ENCODE peak calls at places on chromosomes 11 and 22, in five cellular contexts. One of them, this sample, is unnamed.

GRCh38 chr11:65719887-65720236 is 736 bp downstream of the RNASEH2C start:
- DNase-seq in H9: no peak
- DNase-seq in H1: no peak
- DNase-seq in trophoblast cell: no peak
- DNase-seq in neuronal stem cell: no peak
- DNase-seq in this sample: peak

GRCh38 chr11:93444671-93445073 is 98.5 kb downstream of the SMCO4 start:
- DNase-seq in H9: peak
- DNase-seq in H1: peak
- DNase-seq in trophoblast cell: no peak
- DNase-seq in neuronal stem cell: peak
- DNase-seq in this sample: no peak

GRCh38 chr22:30486661-30487115 is 14.9 kb upstream of the SEC14L3 start:
- DNase-seq in H9: no peak
- DNase-seq in H1: no peak
- DNase-seq in trophoblast cell: no peak
- DNase-seq in neuronal stem cell: no peak
- DNase-seq in this sample: no peak

GRCh38 chr11:9461760-9462134 is 935 bp downstream of the ZNF143 start:
- DNase-seq in H9: no peak
- DNase-seq in H1: no peak
- DNase-seq in trophoblast cell: no peak
- DNase-seq in neuronal stem cell: no peak
- DNase-seq in this sample: peak

GRCh38 chr11:7592706-7593105 is 78.9 kb downstream of the PPFIBP2 start:
- DNase-seq in H9: no peak
- DNase-seq in H1: no peak
- DNase-seq in trophoblast cell: no peak
- DNase-seq in neuronal stem cell: no peak
- DNase-seq in this sample: peak

GRCh38 chr11:120141144-120142071 is 3.5 kb upstream of the TRIM29 start:
- DNase-seq in H9: peak
- DNase-seq in H1: peak
- DNase-seq in trophoblast cell: no peak
- DNase-seq in neuronal stem cell: no peak
- DNase-seq in this sample: no peak

GRCh38 chr11:96049426-96049825 is 125.5 kb upstream of the MTMR2 start:
- DNase-seq in H9: no peak
- DNase-seq in H1: no peak
- DNase-seq in trophoblast cell: peak
- DNase-seq in neuronal stem cell: no peak
- DNase-seq in this sample: peak

GRCh38 chr11:14907411-14908213 is 15.6 kb upstream of the CYP2R1 start:
- DNase-seq in H9: peak
- DNase-seq in H1: peak
- DNase-seq in trophoblast cell: peak
- DNase-seq in neuronal stem cell: no peak
- DNase-seq in this sample: peak

GRCh38 chr11:67640021-67640757 is 626 bp upstream of the TBX10 start:
- DNase-seq in H9: peak
- DNase-seq in H1: peak
- DNase-seq in trophoblast cell: peak
- DNase-seq in neuronal stem cell: no peak
- DNase-seq in this sample: peak

GRCh38 chr11:65113839-65114238 is 2.2 kb downstream of the TM7SF2 start:
- DNase-seq in H9: no peak
- DNase-seq in H1: no peak
- DNase-seq in trophoblast cell: no peak
- DNase-seq in neuronal stem cell: no peak
- DNase-seq in this sample: no peak

GRCh38 chr11:78216021-78216420 is 27.3 kb downstream of the USP35 start:
- DNase-seq in H9: no peak
- DNase-seq in H1: no peak
- DNase-seq in trophoblast cell: no peak
- DNase-seq in neuronal stem cell: no peak
- DNase-seq in this sample: no peak

GRCh38 chr11:77163271-77163670 is 35.2 kb downstream of the MYO7A start:
- DNase-seq in H9: no peak
- DNase-seq in H1: no peak
- DNase-seq in trophoblast cell: peak
- DNase-seq in neuronal stem cell: no peak
- DNase-seq in this sample: no peak
- H2BK12ac ChIP-seq in H9: no peak
- H2BK12ac ChIP-seq in H1: no peak
- H2BK12ac ChIP-seq in trophoblast cell: no peak
- H2BK12ac ChIP-seq in neuronal stem cell: no peak
- H2BK12ac ChIP-seq in this sample: no peak

DNA sequence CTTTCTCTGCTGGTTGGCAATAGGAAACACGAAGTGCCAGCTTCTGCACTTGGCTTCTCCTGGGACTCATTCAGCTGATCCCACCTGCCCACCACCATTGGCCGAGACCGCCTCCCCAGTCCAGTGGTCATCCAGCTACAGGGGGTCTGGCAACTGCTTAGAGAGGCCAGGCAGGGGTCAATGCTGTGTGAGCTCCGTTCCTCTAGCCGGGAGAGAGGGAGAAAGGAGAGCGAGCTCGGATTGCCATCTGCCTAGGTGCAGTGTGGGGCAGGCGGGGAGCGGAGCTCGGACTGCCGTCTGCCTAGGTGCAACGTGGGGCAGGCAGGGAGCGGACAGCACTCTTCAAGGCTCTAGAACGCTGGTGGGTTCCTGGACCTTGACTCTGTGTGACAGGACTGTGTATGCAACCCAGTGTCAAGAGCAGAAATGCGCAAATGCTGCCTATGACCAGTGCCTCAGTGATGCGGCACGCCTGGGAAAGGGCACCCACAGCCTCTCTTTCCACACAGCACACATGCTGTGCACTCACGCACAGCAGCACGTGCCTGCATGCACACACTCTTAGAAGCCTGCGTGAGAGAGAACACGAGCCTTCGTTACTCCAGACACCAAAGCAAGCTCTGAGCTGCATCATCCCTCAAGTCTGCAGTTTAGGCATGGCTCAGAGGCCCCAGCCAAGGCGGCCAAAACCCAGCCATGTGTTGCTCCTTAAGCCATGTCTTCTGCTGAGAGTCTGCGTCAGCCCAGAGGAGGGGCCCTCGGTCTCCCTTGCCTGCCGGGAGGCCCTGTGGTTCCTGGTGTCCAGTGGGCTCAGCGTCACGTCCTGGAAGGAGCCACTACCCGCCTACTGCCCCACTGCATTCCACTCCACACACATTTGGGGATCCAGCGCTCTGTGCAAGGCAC is 26.8 kb upstream of the JAM3 start:
- DNase-seq in H9: no peak
- DNase-seq in H1: no peak
- DNase-seq in trophoblast cell: no peak
- DNase-seq in neuronal stem cell: no peak
- DNase-seq in this sample: no peak
- H3K23ac ChIP-seq in H9: no peak
- H3K23ac ChIP-seq in H1: no peak
- H3K23ac ChIP-seq in trophoblast cell: no peak
- H3K23ac ChIP-seq in neuronal stem cell: no peak
- H3K23ac ChIP-seq in this sample: no peak

DNA sequence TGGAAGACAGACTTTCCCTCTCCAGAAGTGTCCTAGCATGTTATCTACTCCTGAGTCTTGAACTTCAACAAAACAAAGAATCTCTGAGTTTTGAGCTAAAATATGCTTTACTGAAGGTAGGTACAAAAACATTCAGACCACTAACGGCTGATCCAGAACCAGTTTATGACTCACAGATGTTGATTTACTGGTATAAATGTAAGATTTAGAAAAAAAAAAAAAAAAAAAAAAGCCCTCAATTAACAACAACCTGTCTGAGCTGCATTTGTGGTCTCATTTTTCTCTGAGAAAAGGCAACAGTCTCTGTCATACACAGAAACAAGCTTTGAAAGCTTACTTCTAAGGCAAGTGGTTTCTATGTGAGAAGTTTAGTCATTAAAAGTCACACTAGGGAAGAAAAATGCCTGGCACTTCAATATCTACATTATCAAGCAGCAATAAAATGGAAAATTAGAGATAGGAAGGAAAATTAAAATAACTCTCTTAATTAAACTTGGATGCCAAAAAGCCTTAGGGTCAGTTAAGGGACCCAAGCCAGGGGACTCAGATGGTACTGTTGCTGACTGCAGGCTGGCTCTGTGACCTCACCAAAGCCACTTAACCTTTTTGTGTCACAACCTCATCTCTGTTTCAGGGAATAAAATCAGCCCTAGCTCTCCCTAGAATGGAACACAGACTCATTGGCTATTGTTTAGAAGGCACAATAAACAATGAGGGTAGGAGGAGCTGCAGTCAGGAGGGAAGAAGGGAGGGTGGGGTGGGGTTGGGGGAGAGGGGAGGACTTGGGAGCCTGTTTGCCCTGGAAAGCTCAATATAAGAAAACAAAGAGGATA is 61.7 kb downstream of the ETS1 start:
- DNase-seq in H9: no peak
- DNase-seq in H1: no peak
- DNase-seq in trophoblast cell: no peak
- DNase-seq in neuronal stem cell: no peak
- DNase-seq in this sample: peak
- H3K9ac ChIP-seq in H9: no peak
- H3K9ac ChIP-seq in H1: no peak
- H3K9ac ChIP-seq in trophoblast cell: no peak
- H3K9ac ChIP-seq in neuronal stem cell: no peak
- H3K9ac ChIP-seq in this sample: peak

GRCh38 chr22:40305625-40306024 is 40.7 kb upstream of the ADSL start:
- DNase-seq in H9: no peak
- DNase-seq in H1: no peak
- DNase-seq in trophoblast cell: no peak
- DNase-seq in neuronal stem cell: no peak
- DNase-seq in this sample: no peak

GRCh38 chr22:40302149-40302548 is 44.2 kb upstream of the ADSL start:
- DNase-seq in H9: no peak
- DNase-seq in H1: no peak
- DNase-seq in trophoblast cell: no peak
- DNase-seq in neuronal stem cell: no peak
- DNase-seq in this sample: no peak

GRCh38 chr22:40300884-40301672 is 45.2 kb upstream of the ADSL start:
- DNase-seq in H9: no peak
- DNase-seq in H1: no peak
- DNase-seq in trophoblast cell: no peak
- DNase-seq in neuronal stem cell: no peak
- DNase-seq in this sample: no peak
- H2BK12ac ChIP-seq in H9: no peak
- H2BK12ac ChIP-seq in H1: no peak
- H2BK12ac ChIP-seq in trophoblast cell: no peak
- H2BK12ac ChIP-seq in neuronal stem cell: no peak
- H2BK12ac ChIP-seq in this sample: no peak

GRCh38 chr11:102187416-102188125 is 77.3 kb downstream of the YAP1 start:
- DNase-seq in H9: no peak
- DNase-seq in H1: no peak
- DNase-seq in trophoblast cell: no peak
- DNase-seq in neuronal stem cell: no peak
- DNase-seq in this sample: peak
- H3K23ac ChIP-seq in H9: no peak
- H3K23ac ChIP-seq in H1: no peak
- H3K23ac ChIP-seq in trophoblast cell: no peak
- H3K23ac ChIP-seq in neuronal stem cell: no peak
- H3K23ac ChIP-seq in this sample: no peak

This sample was measured in mesenchymal stem cell.